ENCODE peak calls at places on chromosomes 2 and 18, in four cellular contexts. S is hepatocyte, M is uterus, G is thoracic aorta. X is an unnamed sample. For H3K9me3, the result is how much of the 10 kb centered on the place peaks cover.

GRCh38 chr2:80968450-80968849 is 663.9 kb upstream of the LRRTM1 start:
- DNase-seq in S (no peak), M (no peak), G (no peak), X (no peak)

GRCh38 chr18:45571714-45572113 is 43.6 kb upstream of the SLC14A2 start:
- DNase-seq in G (no peak), S (no peak), M (no peak), X (no peak)

GRCh38 chr2:45892757-45893156 is 241.3 kb downstream of the PRKCE start:
- DNase-seq in M (no peak), G (no peak), S (no peak), X (no peak)

GRCh38 chr18:72419914-72420313 is 124.2 kb downstream of the CBLN2 start:
- DNase-seq in G (no peak), M (no peak), S (no peak), X (no peak)

GRCh38 chr2:139142252-139142651 is 362.1 kb upstream of the NXPH2 start:
- DNase-seq in M (no peak), G (no peak), S (peak), X (no peak)

GRCh38 chr2:102672124-102672786 is 52.9 kb downstream of the SLC9A2 start:
- DNase-seq in M (no peak), S (no peak), G (no peak), X (no peak)

GRCh38 chr2:96264656-96265348 is 995 bp downstream of the TMEM127 start:
- DNase-seq in G (no peak), S (peak), M (no peak), X (peak)

GRCh38 chr18:37578886-37579513 is 13.4 kb upstream of the CELF4 start:
- DNase-seq in G (no peak), M (no peak), S (peak), X (no peak)

GRCh38 chr18:59013744-59014143 is 125.9 kb upstream of the SEC11C start:
- DNase-seq in S (no peak), M (no peak), G (no peak), X (no peak)

GRCh38 chr18:49812321-49813070 is 837 bp downstream of the ACAA2 start:
- DNase-seq in S (no peak), G (no peak), M (no peak), X (no peak)

GRCh38 chr2:3443083-3443482 is 63.6 kb downstream of the TRAPPC12 start:
- DNase-seq in S (no peak), M (no peak), G (no peak), X (no peak)

GRCh38 chr2:110877031-110877827 is 144.9 kb downstream of the ACOXL start:
- DNase-seq in G (no peak), S (no peak), M (no peak), X (no peak)

GRCh38 chr2:213545481-213545880 is 261.2 kb downstream of the SPAG16 start:
- DNase-seq in G (no peak), M (no peak), S (no peak), X (no peak)

GRCh38 chr2:184463866-184464248 is 134.5 kb upstream of the ZNF804A start:
- DNase-seq in M (no peak), G (no peak), S (no peak), X (no peak)

GRCh38 chr18:58785171-58785805 is 79.4 kb upstream of the ZNF532 start:
- DNase-seq in M (peak), S (peak), G (peak), X (peak)

GRCh38 chr18:75205760-75206109 is 3.2 kb downstream of the PTGR3 start:
- DNase-seq in S (peak), G (no peak), M (no peak), X (no peak)

GRCh38 chr18:75204978-75205759 is 3.8 kb downstream of the PTGR3 start:
- DNase-seq in M (no peak), G (no peak), S (no peak), X (no peak)

GRCh38 chr18:75203456-75204261 is 5.3 kb downstream of the PTGR3 start:
- DNase-seq in M (no peak), S (peak), G (no peak), X (no peak)

GRCh38 chr18:75202976-75203375 is 6.0 kb downstream of the PTGR3 start:
- DNase-seq in G (no peak), M (no peak), S (no peak), X (no peak)

GRCh38 chr18:75204262-75204977 is 4.5 kb downstream of the PTGR3 start:
- DNase-seq in S (peak), G (no peak), M (no peak), X (no peak)
- H3K9me3 ChIP-seq in S (under half), G (under half), M (under half), X (under half)

DNA sequence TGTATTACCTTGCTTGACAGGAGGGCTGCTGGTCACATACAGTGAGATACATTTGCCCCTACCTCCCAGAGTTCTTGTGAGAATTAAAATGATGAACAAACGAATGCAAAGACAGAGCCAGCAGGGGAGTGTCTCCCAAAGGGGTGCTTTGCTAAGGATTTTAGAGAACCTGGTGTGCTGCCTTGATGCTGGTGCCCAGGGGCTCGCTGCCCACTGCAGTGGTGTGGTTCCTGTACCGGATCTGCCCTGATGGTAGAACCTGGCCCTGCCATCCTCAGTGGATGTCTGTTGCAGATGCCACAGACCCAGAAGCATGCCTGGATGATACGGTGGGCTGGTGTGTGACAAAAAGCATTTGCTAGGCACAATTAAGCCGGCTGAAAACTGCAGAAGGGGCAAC is 414.8 kb upstream of the HS6ST1 start:
- DNase-seq in M (no peak), S (no peak), G (no peak), X (no peak)
- H3K9me3 ChIP-seq in M (under half), S (under half), G (under half), X (under half)

DNA sequence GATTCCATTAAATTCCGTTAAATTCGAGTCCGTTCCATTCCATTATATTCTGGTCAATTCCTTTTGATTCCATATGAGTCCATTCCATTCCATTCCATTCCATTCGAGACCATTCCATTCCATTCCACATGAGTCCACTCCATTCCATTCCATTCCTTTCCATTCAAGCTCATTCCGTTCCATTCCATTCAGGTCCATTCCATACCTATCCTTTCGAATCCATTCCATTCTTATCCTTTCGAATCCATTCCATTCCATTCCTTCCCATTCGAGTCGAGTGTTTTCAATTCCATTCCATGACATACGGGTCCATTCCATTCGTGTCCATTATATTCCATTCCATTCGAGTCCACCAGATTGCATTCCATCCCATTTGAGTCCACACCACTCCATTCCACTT is 1127.4 kb downstream of the RPIA start:
- DNase-seq in G (no peak), M (no peak), S (no peak), X (no peak)
- H3K9me3 ChIP-seq in G (under half), M (under half), S (half or more), X (under half)

GRCh38 chr2:146262606-146263005 is 1582.2 kb upstream of the ACVR2A start:
- DNase-seq in S (peak), G (no peak), M (no peak), X (no peak)
- H3K9me3 ChIP-seq in S (under half), G (under half), M (under half), X (under half)

GRCh38 chr18:7809455-7809854 is 242.3 kb downstream of the PTPRM start:
- DNase-seq in S (no peak), G (no peak), M (no peak), X (peak)

GRCh38 chr18:7805880-7806279 is 238.8 kb downstream of the PTPRM start:
- DNase-seq in S (no peak), M (no peak), G (no peak), X (no peak)

GRCh38 chr18:7808054-7808453 is 240.9 kb downstream of the PTPRM start:
- DNase-seq in M (no peak), S (no peak), G (no peak), X (no peak)

GRCh38 chr18:7809978-7810377 is 242.9 kb downstream of the PTPRM start:
- DNase-seq in S (no peak), G (no peak), M (no peak), X (no peak)

DNA sequence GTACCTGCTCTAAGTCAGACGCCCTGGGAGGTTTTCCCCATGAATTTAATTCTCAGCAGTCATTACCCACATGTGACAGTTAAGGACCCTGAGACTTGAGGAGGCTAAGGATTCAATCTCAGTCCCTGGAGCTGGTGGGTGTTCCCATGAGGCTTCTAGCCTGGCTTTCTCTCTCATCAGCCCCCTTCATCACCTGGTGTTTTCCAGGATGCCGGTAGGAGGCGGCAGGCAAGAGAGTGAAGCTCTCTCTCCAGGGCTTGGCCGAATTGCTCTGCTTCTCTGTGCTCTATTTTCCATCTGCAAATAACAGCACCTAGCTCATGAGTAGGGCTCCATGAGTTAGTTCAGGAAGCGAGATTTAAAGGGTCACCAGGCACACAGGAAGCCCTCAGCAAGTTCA is 241.9 kb downstream of the PTPRM start:
- DNase-seq in S (no peak), G (no peak), M (no peak), X (no peak)
- H3K9me3 ChIP-seq in S (under half), G (under half), M (under half), X (under half)